ENCODE peak calls at places on chromosomes 12 and 14, in four cellular contexts. J is HepG2, Q is K562, G is H1. X is an unnamed sample.

GRCh38 chr12:19648173-19648572 is 208.9 kb downstream of the AEBP2 start:
- DNase-seq in Q (no peak), J (no peak), G (no peak), X (no peak)

GRCh38 chr12:121184984-121185894 is 24.7 kb upstream of the P2RX4 start:
- DNase-seq in J (no peak), G (no peak), Q (no peak), X (no peak)

GRCh38 chr14:98704441-98704840 is 567.6 kb downstream of the BCL11B start:
- DNase-seq in G (no peak), Q (no peak), J (no peak), X (no peak)

GRCh38 chr12:75553865-75554555 is 42.6 kb upstream of the KRR1 start:
- DNase-seq in G (no peak), J (no peak), Q (no peak), X (no peak)

GRCh38 chr12:46379352-46379751 is 6.8 kb upstream of the SLC38A2 start:
- DNase-seq in G (no peak), J (no peak), Q (no peak), X (no peak)

GRCh38 chr12:13203028-13203922 is 6.7 kb downstream of the EMP1 start:
- DNase-seq in Q (no peak), G (peak; percentile 60), J (no peak), X (no peak)

GRCh38 chr14:32366256-32366655 is 37.2 kb downstream of the AKAP6 start:
- DNase-seq in G (no peak), Q (no peak), J (no peak), X (peak; percentile 35)

GRCh38 chr12:19338405-19338804 is 100.9 kb upstream of the AEBP2 start:
- DNase-seq in G (no peak), Q (no peak), J (peak; percentile 1), X (no peak)

GRCh38 chr12:13007496-13008233 is 7.6 kb upstream of the HEBP1 start:
- DNase-seq in Q (no peak), J (no peak), G (no peak), X (no peak)

GRCh38 chr14:91331761-91332447 is 85.7 kb downstream of the CCDC88C start:
- DNase-seq in G (no peak), Q (no peak), J (no peak), X (no peak)

GRCh38 chr14:35909675-35910074 is 83.5 kb downstream of the BRMS1L start:
- DNase-seq in Q (no peak), J (no peak), G (no peak), X (no peak)

GRCh38 chr12:100404769-100405407 is 48.0 kb downstream of the SLC17A8 start:
- DNase-seq in Q (peak; percentile 79), G (peak; percentile 70), J (peak; percentile 76), X (no peak)

GRCh38 chr12:13340149-13340548 is 143.6 kb downstream of the EMP1 start:
- DNase-seq in G (no peak), J (no peak), Q (no peak), X (no peak)

GRCh38 chr12:48018618-48018995 is 14.3 kb upstream of the COL2A1 start:
- DNase-seq in G (no peak), J (no peak), Q (no peak), X (no peak)

GRCh38 chr12:110917467-110917866 is 2.9 kb downstream of the MYL2 start:
- DNase-seq in J (peak; percentile 35), G (no peak), Q (no peak), X (peak; percentile 70)

GRCh38 chr14:100524233-100524932 is 62.8 kb downstream of the BEGAIN start:
- DNase-seq in J (no peak), G (no peak), Q (no peak), X (no peak)

GRCh38 chr14:31320216-31320615 is 100.1 kb downstream of the HEATR5A start:
- DNase-seq in Q (no peak), G (no peak), J (no peak), X (no peak)

GRCh38 chr12:117514016-117514415 is 152.6 kb upstream of the NOS1 start:
- DNase-seq in J (no peak), Q (no peak), G (no peak), X (no peak)

GRCh38 chr14:92930737-92931602 is 8.0 kb downstream of the CHGA start:
- DNase-seq in G (no peak), J (no peak), Q (no peak), X (no peak)

GRCh38 chr14:55752580-55753365 is 172.8 kb downstream of the KTN1 start:
- DNase-seq in G (no peak), Q (no peak), J (no peak), X (peak; percentile 19)

GRCh38 chr12:48764521-48764920 is 24.4 kb downstream of the ADCY6 start:
- DNase-seq in G (no peak), J (no peak), Q (no peak), X (no peak)

GRCh38 chr14:34837801-34838322 is 37.3 kb downstream of the BAZ1A start:
- DNase-seq in J (peak; percentile 99), Q (no peak), G (no peak), X (peak; percentile 48)

GRCh38 chr12:15173142-15173541 is 48.1 kb downstream of the RERG start:
- DNase-seq in J (no peak), Q (no peak), G (no peak), X (no peak)

GRCh38 chr12:30877110-30877875 is 49.3 kb upstream of the TSPAN11 start:
- DNase-seq in G (no peak), Q (no peak), J (no peak), X (no peak)

GRCh38 chr14:51462182-51462581 is 189.5 kb upstream of the FRMD6 start:
- DNase-seq in Q (no peak), G (no peak), J (no peak), X (no peak)

GRCh38 chr14:68987653-68988036 is 8.5 kb upstream of the ACTN1 start:
- DNase-seq in Q (peak; percentile 72), J (no peak), G (no peak), X (peak; percentile 25)

GRCh38 chr14:68983210-68983609 is 4.1 kb upstream of the ACTN1 start:
- DNase-seq in G (no peak), Q (no peak), J (no peak), X (no peak)

GRCh38 chr14:68986225-68986624 is 7.1 kb upstream of the ACTN1 start:
- DNase-seq in J (no peak), Q (no peak), G (no peak), X (no peak)

GRCh38 chr14:68984686-68985085 is 5.6 kb upstream of the ACTN1 start:
- DNase-seq in J (no peak), Q (no peak), G (no peak), X (no peak)

DNA sequence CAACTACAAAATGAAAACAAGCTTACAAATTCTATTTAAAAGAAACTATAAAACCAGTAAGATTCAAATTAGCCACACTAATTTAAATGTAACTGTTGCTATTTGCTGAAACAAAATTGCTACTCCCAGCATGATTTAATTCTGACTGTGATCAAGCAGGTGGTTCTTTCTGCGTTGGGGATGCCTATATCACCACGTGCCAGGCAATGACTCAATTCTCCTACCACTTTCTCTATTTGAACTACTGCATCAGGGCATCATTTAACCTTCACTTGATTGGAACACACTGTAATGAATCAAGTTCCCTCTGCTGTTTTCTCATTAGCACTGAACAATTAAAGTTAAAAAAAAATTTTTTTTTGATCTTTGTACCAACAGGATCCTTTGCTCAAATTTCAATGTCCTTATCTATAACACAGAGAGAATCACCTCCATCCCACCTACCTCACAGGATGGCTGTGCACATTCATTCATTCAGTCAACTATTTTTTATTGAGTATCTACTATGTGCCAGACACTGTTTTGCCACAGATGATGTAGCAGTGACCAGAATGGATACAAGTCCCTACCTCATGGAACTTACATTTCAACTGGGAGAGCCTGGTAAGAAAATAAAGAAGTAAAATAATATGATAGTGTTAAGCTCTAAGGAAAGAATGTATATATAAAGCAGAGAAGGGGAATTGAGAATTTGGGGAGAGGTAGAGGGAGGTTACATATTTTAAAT is 8.0 kb upstream of the ACTN1 start:
- DNase-seq in Q (no peak), G (no peak), J (no peak), X (no peak)
- TF ChIP-seq MAFK in Q (no peak), G (no peak), J (no peak), X (no peak)

DNA sequence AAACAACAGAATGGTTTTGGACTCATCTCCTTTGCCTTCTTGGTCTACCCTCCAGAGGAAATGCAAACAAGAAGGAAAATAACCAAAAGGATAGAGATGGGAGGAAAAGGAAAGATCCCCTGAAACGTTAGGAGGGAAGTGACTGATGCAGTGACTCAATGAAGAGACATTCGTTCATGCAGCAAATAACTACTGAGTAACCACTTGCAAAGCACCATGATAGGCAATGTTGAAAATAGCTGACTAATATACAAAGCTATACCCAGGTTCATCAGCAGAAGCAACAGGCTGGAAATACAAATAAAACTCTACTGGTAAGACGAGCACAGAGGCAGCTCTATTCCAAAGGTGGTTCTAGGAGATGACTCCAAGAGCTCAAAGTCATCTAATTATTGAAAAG is 41.8 kb downstream of the R3HDM2 start:
- DNase-seq in Q (no peak), G (no peak), J (no peak), X (peak; percentile 81)
- TF ChIP-seq PHF8 in Q (no peak), G (no peak), J (no peak), X (no peak)

DNA sequence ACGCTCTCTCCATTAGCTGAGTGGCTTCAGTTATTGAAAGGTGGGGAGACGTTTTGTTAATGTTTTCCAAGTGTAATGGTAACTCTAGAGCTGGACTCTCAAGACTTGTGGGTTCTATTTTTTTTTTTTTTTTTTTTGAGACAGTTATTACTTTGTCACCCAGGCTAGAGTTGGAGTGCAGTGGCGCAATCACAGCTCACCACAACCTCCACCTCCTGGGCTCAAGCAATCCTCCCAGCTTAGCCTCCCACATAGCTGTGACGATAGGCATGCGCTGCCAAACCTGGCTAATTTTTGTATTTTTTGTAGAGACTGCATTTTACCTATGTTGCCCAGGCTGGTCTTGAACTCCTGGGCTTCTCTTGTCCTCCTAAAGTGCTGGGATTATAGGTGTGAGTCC is 26.2 kb downstream of the ATF1 start:
- DNase-seq in Q (no peak), G (no peak), J (no peak), X (no peak)
- TF ChIP-seq MAFK in Q (no peak), G (no peak), J (no peak), X (no peak)

GRCh38 chr12:124481257-124481750 is 86.1 kb downstream of the NCOR2 start:
- DNase-seq in Q (no peak), J (peak; percentile 82), G (no peak), X (no peak)
- TF ChIP-seq PHF8 in Q (no peak), J (no peak), G (no peak), X (no peak)

GRCh38 chr14:64061706-64062105 is 208.9 kb downstream of the SYNE2 start:
- DNase-seq in J (no peak), G (no peak), Q (no peak), X (no peak)

GRCh38 chr14:64059454-64060198 is 206.8 kb downstream of the SYNE2 start:
- DNase-seq in Q (no peak), J (peak; percentile 10), G (no peak), X (no peak)

GRCh38 chr14:64060199-64060545 is 207.4 kb downstream of the SYNE2 start:
- DNase-seq in G (no peak), Q (no peak), J (no peak), X (no peak)

GRCh38 chr14:64061115-64061514 is 208.3 kb downstream of the SYNE2 start:
- DNase-seq in Q (no peak), G (no peak), J (no peak), X (no peak)

DNA sequence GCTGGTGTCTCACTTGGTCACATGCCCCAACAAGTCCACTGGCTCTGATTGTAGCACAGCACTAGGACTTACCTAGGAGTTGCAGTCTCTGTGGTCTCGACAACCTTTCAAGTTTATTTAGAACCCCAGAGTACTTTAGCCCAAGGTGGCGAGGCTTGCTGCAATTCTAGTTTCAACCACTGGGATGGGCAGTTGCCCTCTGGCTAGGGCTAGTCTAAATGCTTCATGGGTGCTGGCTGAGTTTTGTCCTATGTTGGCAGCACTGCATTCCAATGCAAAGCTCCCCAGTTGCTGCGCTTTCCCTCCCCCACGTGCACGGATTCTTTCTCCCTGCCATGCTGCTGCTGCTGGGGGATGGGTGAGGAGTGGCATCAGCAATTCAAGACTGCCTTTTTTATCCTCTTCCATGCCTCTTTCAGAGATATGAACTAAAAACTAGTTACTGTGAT is 207.9 kb downstream of the SYNE2 start:
- DNase-seq in G (peak; percentile 85), Q (peak; percentile 12), J (peak; percentile 15), X (peak; percentile 23)
- TF ChIP-seq MAFK in G (no peak), Q (no peak), J (no peak), X (no peak)

GRCh38 chr12:53613821-53614220 is 12.4 kb downstream of the ATF7 start:
- DNase-seq in Q (no peak), J (no peak), G (no peak), X (no peak)
- TF ChIP-seq PHF8 in Q (no peak), J (no peak), G (no peak), X (no peak)